ENCODE peak calls at places on chromosomes 12 and 14, in six cellular contexts. X, F, K, Q, W and C are unnamed samples.

GRCh38 chr12:50924131-50924438 is 28.3 kb upstream of the HIGD1C start:
- DNase-seq in X (no peak), F (peak), K (no peak), Q (no peak), W (no peak), C (no peak)

GRCh38 chr14:91998667-91999570 is 40.9 kb downstream of the TRIP11 start:
- DNase-seq in X (no peak), F (no peak), K (no peak), Q (no peak), W (no peak), C (no peak)

GRCh38 chr12:26696048-26696612 is 136.9 kb downstream of the ITPR2 start:
- DNase-seq in X (no peak), F (no peak), K (no peak), Q (no peak), W (no peak), C (no peak)

GRCh38 chr12:108852674-108853073 is 4.7 kb downstream of the SSH1 start:
- DNase-seq in X (no peak), F (no peak), K (no peak), Q (peak), W (no peak), C (no peak)

GRCh38 chr12:117441751-117442150 is 80.3 kb upstream of the NOS1 start:
- DNase-seq in X (no peak), F (no peak), K (no peak), Q (no peak), W (peak), C (no peak)

GRCh38 chr12:109757671-109758265 is 44.1 kb downstream of the FAM222A start:
- DNase-seq in X (no peak), F (no peak), K (no peak), Q (no peak), W (no peak), C (no peak)

GRCh38 chr12:3218150-3218845 is 141.1 kb downstream of the TSPAN9 start:
- DNase-seq in X (no peak), F (peak), K (peak), Q (peak), W (peak), C (peak)

GRCh38 chr12:105330938-105331804 is 680 bp downstream of the C12orf75 start:
- DNase-seq in X (no peak), F (peak), K (peak), Q (no peak), W (peak), C (no peak)

GRCh38 chr12:44972746-44973421 is 78.0 kb downstream of the DBX2 start:
- DNase-seq in X (no peak), F (no peak), K (peak), Q (no peak), W (no peak), C (peak)

GRCh38 chr12:76738824-76739579 is 24.9 kb upstream of the ZDHHC17 start:
- DNase-seq in X (no peak), F (peak), K (no peak), Q (no peak), W (no peak), C (no peak)

GRCh38 chr14:90808759-90809529 is 7.3 kb downstream of the TTC7B start:
- DNase-seq in X (no peak), F (no peak), K (no peak), Q (peak), W (no peak), C (no peak)

GRCh38 chr14:92173668-92174067 is 51.9 kb downstream of the CPSF2 start:
- DNase-seq in X (no peak), F (no peak), K (no peak), Q (peak), W (peak), C (no peak)

GRCh38 chr14:67566908-67567307 is 33.2 kb downstream of the PIGH start:
- DNase-seq in X (no peak), F (no peak), K (no peak), Q (no peak), W (no peak), C (no peak)

GRCh38 chr12:122185494-122186082 is 2.7 kb downstream of the LRRC43 start:
- DNase-seq in X (no peak), F (no peak), K (no peak), Q (no peak), W (no peak), C (no peak)

GRCh38 chr12:128643106-128643651 is 180.6 kb downstream of the SLC15A4 start:
- DNase-seq in X (no peak), F (no peak), K (no peak), Q (no peak), W (no peak), C (no peak)

GRCh38 chr12:110330544-110330943 is 49.5 kb downstream of the ATP2A2 start:
- DNase-seq in X (no peak), F (no peak), K (peak), Q (peak), W (peak), C (no peak)

GRCh38 chr12:110023634-110024023 is 24.4 kb downstream of the ANKRD13A start:
- DNase-seq in X (no peak), F (no peak), K (no peak), Q (no peak), W (no peak), C (no peak)

GRCh38 chr14:80211143-80212024 is at the start of gene DIO2:
- DNase-seq in X (no peak), F (peak), K (no peak), Q (peak), W (no peak), C (no peak)

GRCh38 chr12:95473440-95473946 is 459 bp upstream of the METAP2 start:
- DNase-seq in X (peak), F (peak), K (peak), Q (peak), W (no peak), C (no peak)

GRCh38 chr14:100293497-100294212 is 12.6 kb downstream of the SLC25A29 start:
- DNase-seq in X (no peak), F (no peak), K (no peak), Q (no peak), W (no peak), C (no peak)

GRCh38 chr12:91432079-91432478 is 249.5 kb upstream of the DCN start:
- DNase-seq in X (no peak), F (no peak), K (no peak), Q (peak), W (peak), C (no peak)

GRCh38 chr14:91300283-91300841 is 55.9 kb upstream of the GPR68 start:
- DNase-seq in X (no peak), F (no peak), K (no peak), Q (peak), W (peak), C (no peak)

GRCh38 chr12:109760930-109761630 is 47.5 kb downstream of the FAM222A start:
- DNase-seq in X (no peak), F (no peak), K (no peak), Q (no peak), W (no peak), C (peak)

GRCh38 chr12:85996280-85996679 is 122.2 kb downstream of the NTS start:
- DNase-seq in X (no peak), F (no peak), K (no peak), Q (no peak), W (peak), C (no peak)

GRCh38 chr12:106223485-106224391 is 24.1 kb downstream of the CKAP4 start:
- DNase-seq in X (peak), F (peak), K (peak), Q (peak), W (peak), C (peak)

GRCh38 chr14:20998674-20999366 is at the start of gene SLC39A2:
- DNase-seq in X (no peak), F (peak), K (peak), Q (peak), W (peak), C (no peak)

GRCh38 chr12:15158114-15158513 is 63.1 kb downstream of the RERG start:
- DNase-seq in X (no peak), F (no peak), K (no peak), Q (no peak), W (no peak), C (no peak)
- TF ChIP-seq CTCF in X (no peak), F (no peak), K (no peak), Q (no peak), W (no peak), C (no peak)

GRCh38 chr14:64865992-64866391 is 13.7 kb downstream of the SPTB start:
- DNase-seq in X (no peak), F (no peak), K (no peak), Q (no peak), W (no peak), C (no peak)
- TF ChIP-seq CTCF in X (no peak), F (no peak), K (no peak), Q (no peak), W (no peak), C (no peak)

GRCh38 chr12:67624355-67624754 is 24.2 kb upstream of the DYRK2 start:
- DNase-seq in X (no peak), F (no peak), K (no peak), Q (no peak), W (no peak), C (no peak)
- TF ChIP-seq CTCF in X (no peak), F (no peak), K (no peak), Q (no peak), W (no peak), C (no peak)

DNA sequence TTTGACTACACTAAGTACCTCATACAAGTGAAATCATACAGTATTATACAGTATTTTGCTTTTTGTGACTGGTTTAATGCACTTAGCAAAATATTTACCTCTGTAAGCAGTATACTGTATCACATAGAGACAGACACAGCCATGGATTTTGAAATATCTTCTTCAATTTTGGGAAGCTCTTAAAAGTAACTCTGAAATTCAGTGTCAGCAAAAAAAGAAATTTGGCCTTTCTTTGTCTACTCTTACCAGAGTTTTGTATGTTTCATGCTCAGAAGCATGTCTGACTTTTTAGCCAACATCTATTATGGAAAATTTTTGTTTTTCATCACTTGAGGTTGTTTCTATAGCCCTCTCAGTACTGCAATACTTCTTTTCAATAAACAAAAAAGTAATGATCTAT is 1102.2 kb downstream of the TRHDE start:
- DNase-seq in X (no peak), F (no peak), K (no peak), Q (no peak), W (no peak), C (no peak)
- TF ChIP-seq CTCF in X (no peak), F (no peak), K (no peak), Q (no peak), W (no peak), C (no peak)